ENCODE peak calls at places on chromosomes 3 and 15, in eight cellular contexts. W, D, I, C, R, A, V and N are unnamed samples.

GRCh38 chr15:36777941-36778340 is 198.5 kb downstream of the CDIN1 start:
- DNase-seq in I (no peak), A (no peak), W (no peak), D (peak), C (no peak), V (no peak), R (no peak), N (no peak)

GRCh38 chr3:78701537-78701936 is 1066.3 kb downstream of the ROBO1 start:
- DNase-seq in A (no peak), I (peak), C (no peak), D (no peak), W (no peak), V (no peak), R (no peak), N (no peak)

GRCh38 chr3:9036327-9037112 is 73.2 kb upstream of the RAD18 start:
- DNase-seq in W (no peak), R (no peak), D (peak), V (peak), C (peak), I (peak), A (peak), N (no peak)

GRCh38 chr3:132983143-132983770 is 54.9 kb upstream of the TMEM108 start:
- DNase-seq in W (no peak), R (no peak), A (no peak), I (no peak), D (no peak), V (no peak), C (no peak), N (no peak)

GRCh38 chr3:137970914-137971831 is 38.8 kb upstream of the CLDN18 start:
- DNase-seq in R (peak), C (peak), V (peak), I (peak), D (peak), A (peak), W (peak), N (peak)

GRCh38 chr3:47035645-47036044 is 56.2 kb downstream of the NBEAL2 start:
- DNase-seq in I (no peak), D (peak), C (no peak), V (no peak), R (no peak), A (no peak), W (no peak), N (no peak)

GRCh38 chr15:50463423-50464358 is 39.5 kb downstream of the USP8 start:
- DNase-seq in A (no peak), R (no peak), D (peak), I (peak), C (no peak), V (no peak), W (no peak), N (no peak)

GRCh38 chr3:15204005-15204404 is 2.0 kb upstream of the CAPN7 start:
- DNase-seq in D (peak), R (no peak), V (no peak), A (no peak), I (no peak), W (no peak), C (no peak), N (no peak)

GRCh38 chr3:112681822-112682325 is 40.9 kb upstream of the CCDC80 start:
- DNase-seq in C (no peak), A (no peak), D (peak), W (no peak), V (no peak), R (no peak), I (peak), N (no peak)

GRCh38 chr3:13105181-13105580 is 32.0 kb upstream of the IQSEC1 start:
- DNase-seq in D (no peak), I (no peak), R (peak), A (no peak), W (no peak), V (peak), C (no peak), N (no peak)

GRCh38 chr3:150721285-150722130 is 17.8 kb upstream of the ERICH6 start:
- DNase-seq in V (no peak), D (peak), R (no peak), I (peak), C (no peak), W (no peak), A (no peak), N (peak)

GRCh38 chr15:74866090-74866489 is 7.1 kb downstream of the SCAMP2 start:
- DNase-seq in D (peak), C (peak), A (no peak), W (no peak), I (peak), V (no peak), R (no peak), N (no peak)

GRCh38 chr3:180646187-180646790 is 33.0 kb downstream of the CCDC39 start:
- DNase-seq in R (no peak), W (no peak), A (no peak), D (no peak), V (no peak), C (no peak), I (no peak), N (no peak)
- H3K4me3 ChIP-seq in R (no peak), W (no peak), A (no peak), D (no peak), V (no peak), C (no peak), I (no peak), N (no peak)

DNA sequence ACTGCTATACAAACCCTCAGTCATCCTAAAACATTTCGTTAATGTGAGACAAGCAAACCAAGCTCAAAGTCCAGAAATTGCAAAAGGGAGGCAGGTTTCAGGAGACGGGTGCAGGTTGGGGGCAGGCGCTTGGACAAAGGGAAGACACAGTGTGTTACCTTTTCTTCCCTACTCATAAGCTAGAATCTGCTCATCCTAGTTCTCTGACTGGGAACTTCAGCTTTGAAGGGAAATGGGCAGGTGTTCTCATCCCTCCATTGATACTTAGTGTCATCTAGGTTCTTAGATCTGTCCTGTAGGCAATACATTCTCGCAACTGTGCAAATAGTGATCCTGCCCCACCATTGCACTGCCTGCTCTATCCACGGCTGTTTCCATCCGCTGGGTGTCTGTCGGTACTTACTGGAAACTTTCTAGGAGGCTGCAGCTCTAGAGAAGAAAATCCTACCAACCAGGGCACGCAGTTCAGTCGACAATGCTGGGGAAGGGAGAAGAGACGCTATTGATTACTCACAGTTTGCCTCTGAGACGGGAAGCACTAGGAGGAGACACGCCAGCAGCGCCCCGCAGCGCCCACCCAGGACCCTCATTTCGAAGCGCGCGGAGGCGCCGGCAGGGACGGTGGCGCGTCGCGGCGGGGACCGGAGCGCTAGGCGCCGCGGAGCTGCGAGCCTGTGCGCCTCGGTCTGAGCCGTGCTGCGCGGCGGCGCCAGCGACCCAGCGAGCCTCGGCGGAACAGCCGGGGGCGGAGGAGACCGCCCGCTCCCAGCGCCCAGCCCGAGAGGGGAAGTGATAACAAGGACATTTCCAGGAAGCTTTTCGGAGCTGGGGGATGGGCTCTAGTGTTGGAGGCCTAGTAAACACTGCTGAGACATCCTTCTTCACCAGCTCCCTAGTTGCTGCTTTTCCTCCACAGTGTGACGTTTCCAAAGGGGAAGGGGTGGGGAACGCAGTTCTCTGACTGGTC is at the start of gene PROS1:
- DNase-seq in W (peak), R (peak), D (peak), C (peak), A (peak), V (peak), I (peak), N (peak)
- H3K27ac ChIP-seq in W (peak), R (peak), D (peak), C (peak), A (peak), V (peak), I (peak), N (no peak)

DNA sequence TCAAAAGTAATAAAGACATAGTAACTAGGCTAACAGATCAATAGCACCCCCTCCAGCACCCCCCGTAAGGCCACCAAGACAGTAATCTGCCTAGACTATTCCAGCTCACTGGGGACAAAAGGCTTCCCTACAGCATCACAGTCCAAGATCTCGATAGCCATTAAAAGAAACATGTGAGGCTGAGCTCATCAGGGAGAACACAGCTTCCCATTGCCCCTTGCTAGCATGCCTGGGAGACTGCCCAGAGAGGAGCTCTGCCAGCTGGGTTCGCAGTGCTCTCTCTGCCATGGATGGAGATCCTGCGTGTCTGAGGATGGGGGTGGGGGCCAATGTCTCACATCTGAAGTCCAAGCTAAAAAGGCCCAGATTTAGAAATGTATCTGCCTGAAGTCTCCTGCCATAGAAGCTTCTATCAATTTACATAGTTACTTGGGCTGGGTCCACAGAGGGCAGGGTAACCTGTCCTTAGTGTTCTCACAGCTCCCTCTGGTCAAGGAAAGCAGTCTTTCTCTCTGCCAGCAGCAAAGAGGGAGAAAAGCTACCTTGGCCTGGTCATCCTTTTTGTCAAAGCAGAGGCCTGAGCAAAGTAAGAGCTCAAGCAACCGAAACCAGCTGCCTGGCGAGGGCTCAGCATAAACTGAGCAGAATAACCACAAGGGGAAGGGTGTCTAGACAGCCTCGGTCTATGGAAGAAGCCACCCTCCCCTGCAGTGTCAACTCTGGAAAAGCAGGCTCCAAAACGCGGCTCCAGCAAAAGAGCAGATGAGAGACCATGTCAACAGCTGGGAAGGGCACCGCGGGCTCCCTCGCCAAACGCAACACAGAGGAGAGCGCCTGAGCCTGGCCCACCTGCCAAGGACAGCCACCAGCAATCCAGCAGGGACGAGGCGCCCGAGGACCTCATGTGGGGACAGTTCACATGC is 17.6 kb downstream of the LRIG1 start:
- DNase-seq in R (peak), V (peak), D (peak), I (peak), C (peak), A (peak), W (no peak), N (no peak)
- H3K4me3 ChIP-seq in R (no peak), V (no peak), D (no peak), I (no peak), C (peak), A (peak), W (no peak), N (no peak)

DNA sequence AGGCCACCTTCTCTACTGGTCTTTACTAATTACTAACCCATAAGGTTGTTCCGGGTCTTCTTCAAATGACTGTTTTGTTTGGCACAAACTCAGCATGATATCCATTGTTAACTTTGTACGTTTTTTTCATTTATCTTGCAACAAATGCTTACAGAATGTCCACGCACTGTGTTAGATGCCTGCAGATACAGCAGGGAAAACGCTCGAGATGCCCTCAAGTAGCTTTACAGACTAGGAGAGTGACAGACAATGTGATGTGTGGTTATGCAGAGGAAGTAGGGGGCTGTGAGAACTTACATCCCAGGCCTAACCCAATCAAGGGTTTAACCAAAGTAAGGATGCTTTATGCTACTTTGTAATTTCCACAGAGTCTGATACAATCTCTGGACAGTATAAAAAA is 949 bp upstream of the RFC4 start:
- DNase-seq in W (no peak), V (no peak), I (no peak), C (no peak), A (no peak), D (no peak), R (no peak), N (no peak)
- H3K27ac ChIP-seq in W (peak), V (no peak), I (peak), C (no peak), A (no peak), D (no peak), R (peak), N (peak)

GRCh38 chr3:108125550-108126071 is 34.8 kb upstream of the CD47 start:
- DNase-seq in R (no peak), D (no peak), V (no peak), W (peak), C (no peak), A (no peak), I (no peak), N (peak)
- H3K4me3 ChIP-seq in R (peak), D (no peak), V (no peak), W (peak), C (no peak), A (no peak), I (no peak), N (peak)

GRCh38 chr3:124882749-124883148 is 4.4 kb downstream of the ITGB5 start:
- DNase-seq in R (no peak), A (no peak), W (no peak), V (no peak), D (peak), C (no peak), I (no peak), N (no peak)

GRCh38 chr3:124879395-124879723 is 7.8 kb downstream of the ITGB5 start:
- DNase-seq in W (no peak), C (no peak), V (no peak), D (no peak), A (no peak), R (no peak), I (no peak), N (no peak)

GRCh38 chr3:124883766-124884473 is 3.2 kb downstream of the ITGB5 start:
- DNase-seq in A (no peak), W (no peak), D (peak), I (no peak), C (no peak), V (no peak), R (no peak), N (no peak)

GRCh38 chr3:124883191-124883747 is 3.9 kb downstream of the ITGB5 start:
- DNase-seq in D (no peak), R (no peak), V (no peak), A (no peak), I (no peak), W (no peak), C (no peak), N (no peak)

GRCh38 chr3:124881976-124882697 is 5.0 kb downstream of the ITGB5 start:
- DNase-seq in I (no peak), V (no peak), A (no peak), R (no peak), W (no peak), D (no peak), C (no peak), N (no peak)
- H3K27ac ChIP-seq in I (no peak), V (no peak), A (peak), R (no peak), W (no peak), D (no peak), C (peak), N (no peak)

GRCh38 chr3:107208100-107208499 is 169.1 kb upstream of the CCDC54 start:
- DNase-seq in R (no peak), V (peak), W (no peak), A (no peak), I (peak), C (peak), D (peak), N (no peak)
- H3K4me3 ChIP-seq in R (no peak), V (peak), W (no peak), A (peak), I (no peak), C (peak), D (no peak), N (no peak)

GRCh38 chr3:67000006-67000405 is 1.9 kb downstream of the KBTBD8 start:
- DNase-seq in A (no peak), V (no peak), W (no peak), R (no peak), I (peak), D (peak), C (no peak), N (no peak)
- H3K27ac ChIP-seq in A (no peak), V (peak), W (no peak), R (peak), I (no peak), D (no peak), C (no peak), N (no peak)

GRCh38 chr3:99969133-99969532 is 145.2 kb downstream of the FILIP1L start:
- DNase-seq in W (no peak), V (no peak), R (no peak), I (peak), C (no peak), D (no peak), A (no peak), N (no peak)
- H3K4me3 ChIP-seq in W (no peak), V (no peak), R (no peak), I (no peak), C (no peak), D (no peak), A (no peak), N (no peak)

GRCh38 chr3:49723631-49724551 is at the start of gene GMPPB:
- DNase-seq in V (peak), W (peak), A (peak), C (peak), I (peak), D (peak), R (peak), N (peak)

GRCh38 chr3:49727924-49728361 is 4.2 kb upstream of the GMPPB start:
- DNase-seq in A (no peak), D (no peak), I (no peak), W (no peak), C (no peak), R (peak), V (no peak), N (no peak)

GRCh38 chr3:49727154-49727923 is 3.6 kb upstream of the GMPPB start:
- DNase-seq in V (peak), D (no peak), A (no peak), C (no peak), R (peak), W (no peak), I (no peak), N (no peak)

GRCh38 chr3:49724586-49724985 is 835 bp upstream of the GMPPB start:
- DNase-seq in V (peak), I (no peak), R (peak), A (no peak), C (no peak), D (peak), W (no peak), N (peak)

GRCh38 chr3:49725906-49726681 is 2.3 kb upstream of the GMPPB start:
- DNase-seq in D (no peak), A (no peak), W (no peak), C (no peak), I (no peak), R (peak), V (peak), N (no peak)
- H3K27ac ChIP-seq in D (no peak), A (no peak), W (no peak), C (peak), I (no peak), R (peak), V (no peak), N (peak)